ENCODE peak calls at places on chromosomes 12 and 14, in ten cellular contexts. R is T-helper 2 cell; I is stimulated activated CD8-positive, alpha-beta memory T cell treated with anti-CD3 and anti-CD28 coated beads, Interleukin-15, amount 100 ng/mL, for 24 hours; S is GM03348; Z is activated CD8-positive, alpha-beta memory T cell treated with anti-CD3 and anti-CD28 coated beads, Interleukin-2, amount 50 U/mL, for 4 hours; G is left ventricle myocardium inferior; A is endodermal cell; D is H9; N is GM12892; V is H7. B is an unnamed sample.

GRCh38 chr14:102503576-102504224 is 5.9 kb downstream of the ANKRD9 start:
- DNase-seq in N (no peak), A (no peak), Z (no peak), D (peak), I (no peak), S (no peak), R (no peak), V (no peak), G (no peak), B (no peak)

GRCh38 chr12:65189028-65189718 is 19.8 kb downstream of the LEMD3 start:
- DNase-seq in N (no peak), G (no peak), I (no peak), D (no peak), V (no peak), R (no peak), S (no peak), Z (no peak), A (no peak), B (no peak)

GRCh38 chr12:6266431-6267006 is 44.0 kb upstream of the PLEKHG6 start:
- DNase-seq in A (no peak), Z (no peak), R (no peak), S (no peak), G (no peak), I (no peak), V (no peak), N (no peak), D (no peak), B (no peak)

GRCh38 chr12:106675651-106676435 is 93.0 kb downstream of the RFX4 start:
- DNase-seq in I (no peak), R (no peak), V (no peak), A (peak), D (no peak), Z (no peak), S (no peak), G (no peak), N (no peak), B (no peak)

GRCh38 chr12:57864811-57865751 is 18.6 kb upstream of the CTDSP2 start:
- DNase-seq in S (peak), V (peak), N (peak), I (no peak), A (peak), Z (peak), R (peak), G (peak), D (no peak), B (no peak)

GRCh38 chr12:16359512-16360491 is 12.4 kb downstream of the MGST1 start:
- DNase-seq in I (no peak), V (peak), S (peak), N (no peak), R (peak), A (peak), Z (no peak), G (peak), D (peak), B (peak)

GRCh38 chr12:84361651-84362551 is 550.7 kb downstream of the SLC6A15 start:
- DNase-seq in R (no peak), S (no peak), D (no peak), I (no peak), G (no peak), V (peak), N (no peak), A (peak), Z (no peak), B (no peak)

GRCh38 chr12:72018036-72018435 is 79.4 kb downstream of the TPH2 start:
- DNase-seq in S (no peak), V (no peak), I (no peak), A (no peak), R (no peak), Z (no peak), N (no peak), D (no peak), G (no peak), B (no peak)

GRCh38 chr14:20262642-20263128 is 23.6 kb downstream of the OR11H4 start:
- DNase-seq in S (peak), V (no peak), N (no peak), D (no peak), Z (no peak), R (no peak), I (no peak), A (peak), G (no peak), B (no peak)

GRCh38 chr12:58966939-58967338 is 46.6 kb upstream of the LRIG3 start:
- DNase-seq in D (no peak), G (no peak), S (no peak), V (no peak), I (no peak), N (no peak), Z (no peak), A (no peak), R (no peak), B (no peak)

GRCh38 chr14:101115652-101116051 is 212.1 kb upstream of the RTL1 start:
- DNase-seq in S (no peak), Z (no peak), R (no peak), I (no peak), N (no peak), A (no peak), D (no peak), G (no peak), V (no peak), B (no peak)

GRCh38 chr12:52146822-52147366 is 44.9 kb downstream of the KRT80 start:
- DNase-seq in R (no peak), S (no peak), D (peak), I (no peak), A (peak), Z (no peak), V (no peak), N (no peak), G (no peak), B (no peak)

GRCh38 chr12:14394317-14395058 is 29.0 kb downstream of the ATF7IP start:
- DNase-seq in R (peak), S (peak), N (no peak), V (peak), G (no peak), I (no peak), Z (no peak), A (no peak), D (no peak), B (no peak)

GRCh38 chr14:33904609-33905008 is 46.3 kb downstream of the EGLN3 start:
- DNase-seq in A (no peak), V (no peak), D (no peak), N (no peak), R (no peak), G (no peak), I (no peak), Z (no peak), S (no peak), B (no peak)

GRCh38 chr12:30794591-30795409 is 40.0 kb upstream of the CAPRIN2 start:
- DNase-seq in V (no peak), I (no peak), A (no peak), G (no peak), Z (no peak), R (peak), D (peak), N (no peak), S (peak), B (no peak)

GRCh38 chr14:55654233-55654632 is 74.2 kb downstream of the KTN1 start:
- DNase-seq in Z (no peak), S (no peak), A (no peak), N (no peak), G (no peak), R (no peak), D (no peak), V (no peak), I (no peak), B (no peak)

GRCh38 chr14:103684871-103685270 is 30.4 kb downstream of the XRCC3 start:
- DNase-seq in D (no peak), A (no peak), Z (no peak), V (no peak), S (no peak), N (no peak), R (no peak), G (no peak), I (no peak), B (no peak)

B was measured in omental fat pad.